ENCODE peak calls at places on chromosomes 2 and 18, in ten cellular contexts. T is heart right ventricle; P is amniotic epithelial cell; G is fibroblast of villous mesenchyme; Y is aorta; E is mesothelial cell of epicardium; K is EL; U is RWPE1; N is T-helper 2 cell treated with Interferon-gamma antibody and Interleukin-4, amounts not matched to agents 5 μg/mL and 100 μg/mL, for 36 hours; J is caudate nucleus. R is an unnamed sample.

GRCh38 chr2:3243804-3244203 is 133.8 kb downstream of the EIPR1 start:
- DNase-seq in T (no peak), P (no peak), G (no peak), Y (no peak), E (no peak), K (no peak), U (no peak), N (no peak), J (no peak), R (no peak)

GRCh38 chr18:25134858-25135257 is 217.1 kb downstream of the ZNF521 start:
- DNase-seq in T (no peak), P (no peak), G (no peak), Y (no peak), E (no peak), K (no peak), U (no peak), N (no peak), J (no peak), R (no peak)

GRCh38 chr2:155310589-155310988 is 612.1 kb downstream of the KCNJ3 start:
- DNase-seq in T (no peak), P (peak), G (peak), Y (no peak), E (no peak), K (peak), U (peak), N (no peak), J (no peak), R (no peak)

GRCh38 chr18:42028232-42028832 is 73.3 kb downstream of the PIK3C3 start:
- DNase-seq in T (no peak), P (peak), G (peak), Y (no peak), E (no peak), K (peak), U (peak), N (no peak), J (peak), R (no peak)

GRCh38 chr2:239772721-239773120 is 252.4 kb downstream of the NDUFA10 start:
- DNase-seq in T (no peak), P (no peak), G (no peak), Y (peak), E (no peak), K (no peak), U (no peak), N (no peak), J (no peak), R (no peak)

GRCh38 chr2:166610180-166610919 is 116.3 kb upstream of the SCN7A start:
- DNase-seq in T (peak), P (no peak), G (no peak), Y (peak), E (no peak), K (no peak), U (no peak), N (no peak), J (no peak), R (peak)

GRCh38 chr2:226813148-226813701 is 13.6 kb upstream of the IRS1 start:
- DNase-seq in T (no peak), P (no peak), G (peak), Y (no peak), E (no peak), K (no peak), U (no peak), N (no peak), J (no peak), R (no peak)

GRCh38 chr2:85195956-85196355 is 62.8 kb downstream of the TCF7L1 start:
- DNase-seq in T (no peak), P (no peak), G (no peak), Y (no peak), E (no peak), K (no peak), U (no peak), N (no peak), J (no peak), R (no peak)

GRCh38 chr2:120842456-120843439 is 107.1 kb downstream of the GLI2 start:
- DNase-seq in T (no peak), P (peak), G (peak), Y (peak), E (no peak), K (no peak), U (no peak), N (no peak), J (no peak), R (no peak)

GRCh38 chr2:120939595-120940318 is 204.1 kb downstream of the GLI2 start:
- DNase-seq in T (no peak), P (peak), G (peak), Y (no peak), E (no peak), K (peak), U (no peak), N (no peak), J (no peak), R (no peak)

R was measured in mucosa of descending colon.